ENCODE peak calls at places on chromosomes 12 and 14, in seven cellular contexts. C is IMR-90, E is H9, V is mesenchymal stem cell, S is H1, A is neuronal stem cell, Z is trophoblast cell. T is an unnamed sample.

GRCh38 chr14:64856528-64857445 is 22.9 kb downstream of the SPTB start:
- DNase-seq in C (no peak), E (no peak), V (no peak), S (no peak), A (no peak), Z (no peak), T (peak)

GRCh38 chr14:105773584-105773983 is 247.2 kb downstream of the TMEM121 start:
- DNase-seq in C (no peak), E (no peak), V (no peak), S (no peak), A (no peak), Z (no peak), T (no peak)

GRCh38 chr12:121536929-121537813 is 43.7 kb downstream of the KDM2B start:
- DNase-seq in C (peak), E (peak), V (peak), S (peak), A (peak), Z (peak), T (peak)

GRCh38 chr12:44589697-44590096 is 286.4 kb downstream of the NELL2 start:
- DNase-seq in C (no peak), E (no peak), V (no peak), S (no peak), A (no peak), Z (no peak), T (peak)

GRCh38 chr12:23536293-23536692 is 413.2 kb downstream of the SOX5 start:
- DNase-seq in C (no peak), E (no peak), V (no peak), S (no peak), A (no peak), Z (no peak), T (no peak)

GRCh38 chr12:63905523-63905922 is 61.0 kb downstream of the SRGAP1 start:
- DNase-seq in C (peak), E (no peak), V (peak), S (no peak), A (no peak), Z (peak), T (no peak)

GRCh38 chr14:104137297-104138097 is 890 bp upstream of the KIF26A start:
- DNase-seq in C (peak), E (peak), V (peak), S (peak), A (peak), Z (peak), T (peak)

GRCh38 chr14:69996197-69996596 is 117.0 kb downstream of the SMOC1 start:
- DNase-seq in C (peak), E (no peak), V (peak), S (no peak), A (no peak), Z (no peak), T (no peak)

GRCh38 chr14:65179918-65180724 is 77.8 kb upstream of the MAX start:
- DNase-seq in C (peak), E (no peak), V (peak), S (no peak), A (no peak), Z (peak), T (no peak)

GRCh38 chr14:98950356-98950895 is 321.6 kb downstream of the BCL11B start:
- DNase-seq in C (no peak), E (no peak), V (no peak), S (no peak), A (no peak), Z (no peak), T (no peak)

GRCh38 chr12:117038023-117038680 is 61.1 kb downstream of the TESC start:
- DNase-seq in C (no peak), E (no peak), V (no peak), S (no peak), A (no peak), Z (no peak), T (no peak)

GRCh38 chr14:68884031-68885030 is 91.5 kb upstream of the ZFP36L1 start:
- DNase-seq in C (peak), E (no peak), V (no peak), S (no peak), A (no peak), Z (no peak), T (no peak)

GRCh38 chr12:110345176-110345651 is 58.3 kb downstream of the ANAPC7 start:
- DNase-seq in C (no peak), E (no peak), V (no peak), S (no peak), A (no peak), Z (peak), T (no peak)

GRCh38 chr14:61644834-61645233 is 50.5 kb upstream of the HIF1A start:
- DNase-seq in C (peak), E (no peak), V (no peak), S (no peak), A (peak), Z (no peak), T (no peak)

GRCh38 chr12:117098361-117099217 is 627 bp downstream of the TESC start:
- DNase-seq in C (no peak), E (no peak), V (no peak), S (peak), A (no peak), Z (no peak), T (no peak)

GRCh38 chr12:6330192-6330591 is 11.7 kb downstream of the TNFRSF1A start:
- DNase-seq in C (no peak), E (no peak), V (no peak), S (no peak), A (no peak), Z (no peak), T (no peak)

GRCh38 chr12:65632131-65632855 is 192.0 kb upstream of the HMGA2 start:
- DNase-seq in C (peak), E (no peak), V (peak), S (no peak), A (no peak), Z (no peak), T (no peak)

GRCh38 chr14:106347291-106347778 is 821.0 kb downstream of the TMEM121 start:
- DNase-seq in C (no peak), E (no peak), V (no peak), S (no peak), A (no peak), Z (no peak), T (no peak)

GRCh38 chr12:50979369-50980052 is 27.2 kb downstream of the HIGD1C start:
- DNase-seq in C (no peak), E (no peak), V (no peak), S (no peak), A (no peak), Z (no peak), T (no peak)

GRCh38 chr12:25829192-25829591 is 129.3 kb upstream of the RASSF8 start:
- DNase-seq in C (peak), E (no peak), V (peak), S (no peak), A (no peak), Z (peak), T (no peak)

GRCh38 chr12:131131808-131132117 is 178.1 kb downstream of the ADGRD1 start:
- DNase-seq in C (no peak), E (no peak), V (no peak), S (no peak), A (no peak), Z (no peak), T (no peak)

GRCh38 chr12:120532701-120533238 is 1.4 kb upstream of the RNF10 start:
- DNase-seq in C (no peak), E (no peak), V (no peak), S (no peak), A (no peak), Z (no peak), T (no peak)

GRCh38 chr14:102389261-102389660 is 26.5 kb downstream of the TECPR2 start:
- DNase-seq in C (no peak), E (no peak), V (no peak), S (no peak), A (no peak), Z (no peak), T (no peak)

GRCh38 chr12:1319215-1319614 is 275.2 kb downstream of the FBXL14 start:
- DNase-seq in C (peak), E (no peak), V (peak), S (no peak), A (no peak), Z (no peak), T (no peak)

GRCh38 chr14:63897706-63898105 is 44.9 kb downstream of the SYNE2 start:
- DNase-seq in C (peak), E (no peak), V (peak), S (no peak), A (no peak), Z (peak), T (no peak)

GRCh38 chr12:126895946-126896520 is 1370.9 kb upstream of the TMEM132C start:
- DNase-seq in C (no peak), E (no peak), V (no peak), S (no peak), A (no peak), Z (no peak), T (no peak)

GRCh38 chr14:94267352-94267751 is 25.7 kb downstream of the SERPINA10 start:
- DNase-seq in C (no peak), E (no peak), V (no peak), S (no peak), A (no peak), Z (no peak), T (no peak)

GRCh38 chr14:61662437-61663311 is 32.6 kb upstream of the HIF1A start:
- DNase-seq in C (peak), E (no peak), V (peak), S (no peak), A (no peak), Z (peak), T (peak)

GRCh38 chr14:60632777-60633176 is 16.5 kb downstream of the SIX1 start:
- DNase-seq in C (no peak), E (no peak), V (no peak), S (no peak), A (no peak), Z (no peak), T (no peak)

GRCh38 chr12:88932457-88932856 is 352.2 kb upstream of the KITLG start:
- DNase-seq in C (no peak), E (no peak), V (no peak), S (no peak), A (no peak), Z (no peak), T (no peak)

GRCh38 chr12:1922075-1922709 is 3.7 kb upstream of the CACNA2D4 start:
- DNase-seq in C (no peak), E (peak), V (no peak), S (peak), A (no peak), Z (no peak), T (no peak)

GRCh38 chr14:68210729-68211299 is 391.2 kb downstream of the RAD51B start:
- DNase-seq in C (peak), E (no peak), V (peak), S (no peak), A (no peak), Z (peak), T (no peak)

GRCh38 chr12:74264692-74265091 is 272.9 kb upstream of the ATXN7L3B start:
- DNase-seq in C (no peak), E (no peak), V (no peak), S (no peak), A (no peak), Z (no peak), T (no peak)

GRCh38 chr14:50631408-50631821 is 36.7 kb downstream of the SAV1 start:
- DNase-seq in C (no peak), E (no peak), V (no peak), S (no peak), A (no peak), Z (no peak), T (no peak)

GRCh38 chr14:50635136-50635535 is 33.0 kb downstream of the SAV1 start:
- DNase-seq in C (peak), E (no peak), V (no peak), S (no peak), A (no peak), Z (no peak), T (no peak)

GRCh38 chr14:50633954-50634353 is 34.2 kb downstream of the SAV1 start:
- DNase-seq in C (no peak), E (no peak), V (no peak), S (no peak), A (no peak), Z (no peak), T (no peak)
- H3K4me2 ChIP-seq in C (no peak), E (no peak), V (no peak), S (no peak), A (no peak), Z (no peak), T (no peak)

GRCh38 chr12:94182971-94183701 is 34.8 kb downstream of the PLXNC1 start:
- DNase-seq in C (no peak), E (no peak), V (no peak), S (no peak), A (no peak), Z (no peak), T (no peak)

GRCh38 chr12:94180558-94181296 is 32.4 kb downstream of the PLXNC1 start:
- DNase-seq in C (no peak), E (no peak), V (no peak), S (no peak), A (no peak), Z (no peak), T (no peak)

GRCh38 chr12:94178886-94179285 is 30.5 kb downstream of the PLXNC1 start:
- DNase-seq in C (no peak), E (no peak), V (no peak), S (no peak), A (no peak), Z (no peak), T (no peak)

GRCh38 chr12:94178054-94178453 is 29.7 kb downstream of the PLXNC1 start:
- DNase-seq in C (no peak), E (no peak), V (no peak), S (no peak), A (no peak), Z (no peak), T (no peak)

DNA sequence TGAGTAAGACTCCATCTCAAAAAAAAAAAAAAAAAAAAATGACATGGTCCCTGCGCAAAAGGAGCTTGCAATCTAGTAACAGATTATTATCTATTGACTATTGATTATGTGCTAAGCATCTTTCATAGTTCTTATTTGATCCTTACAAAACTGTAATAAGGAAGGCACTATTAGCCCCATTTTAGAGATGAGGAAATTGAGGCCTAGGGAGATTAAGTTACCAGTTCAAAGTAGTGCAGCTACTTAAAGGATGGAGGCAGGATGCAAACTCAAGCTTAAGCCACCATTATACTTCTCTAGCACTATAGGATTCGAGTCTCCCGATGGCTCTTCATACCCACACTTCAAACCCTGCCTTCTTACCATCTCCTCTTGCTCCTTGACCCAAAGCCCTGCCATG is 31.3 kb downstream of the PLXNC1 start:
- DNase-seq in C (no peak), E (no peak), V (no peak), S (no peak), A (no peak), Z (no peak), T (no peak)
- H4K8ac ChIP-seq in C (no peak), E (no peak), V (no peak), S (no peak), A (no peak), Z (no peak), T (no peak)

DNA sequence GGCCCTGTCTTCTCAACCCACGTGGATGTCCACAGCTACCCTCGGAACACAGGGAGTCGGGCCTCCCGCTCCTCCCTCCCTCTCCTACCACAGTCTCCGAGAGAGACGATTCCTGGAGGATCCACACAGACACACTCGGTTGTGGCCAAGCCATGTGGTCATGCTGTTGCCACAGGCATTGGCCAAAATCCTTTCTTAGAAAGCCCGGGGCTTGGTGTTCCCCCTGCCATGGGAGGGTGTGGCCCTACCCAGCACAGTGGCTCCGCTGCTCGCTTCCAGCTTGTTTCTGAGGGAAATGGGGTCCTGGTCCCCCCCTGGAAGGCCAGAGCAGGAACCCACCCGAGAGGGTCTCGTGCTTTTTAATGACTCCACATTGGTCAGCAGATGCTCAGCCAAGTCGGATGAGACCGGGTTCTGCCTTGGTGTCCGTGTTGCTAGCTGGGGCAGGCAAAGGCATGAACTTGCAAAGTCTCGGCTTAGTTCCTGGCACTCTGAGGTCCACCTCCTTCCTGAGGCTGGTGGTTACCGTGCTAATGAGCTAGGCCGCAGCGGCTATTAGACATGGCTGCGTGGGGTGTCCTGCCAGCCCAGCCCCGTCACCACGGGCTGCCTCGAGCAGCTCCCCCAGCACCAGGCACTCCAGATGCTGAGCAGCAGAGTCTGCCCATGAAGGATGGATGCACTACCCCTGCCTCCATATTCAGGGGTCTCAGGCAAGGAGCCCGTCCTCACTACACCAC is 46.8 kb upstream of the MEG3 start:
- DNase-seq in C (no peak), E (peak), V (no peak), S (no peak), A (no peak), Z (no peak), T (no peak)
- H3K4me2 ChIP-seq in C (no peak), E (no peak), V (no peak), S (no peak), A (no peak), Z (no peak), T (no peak)

DNA sequence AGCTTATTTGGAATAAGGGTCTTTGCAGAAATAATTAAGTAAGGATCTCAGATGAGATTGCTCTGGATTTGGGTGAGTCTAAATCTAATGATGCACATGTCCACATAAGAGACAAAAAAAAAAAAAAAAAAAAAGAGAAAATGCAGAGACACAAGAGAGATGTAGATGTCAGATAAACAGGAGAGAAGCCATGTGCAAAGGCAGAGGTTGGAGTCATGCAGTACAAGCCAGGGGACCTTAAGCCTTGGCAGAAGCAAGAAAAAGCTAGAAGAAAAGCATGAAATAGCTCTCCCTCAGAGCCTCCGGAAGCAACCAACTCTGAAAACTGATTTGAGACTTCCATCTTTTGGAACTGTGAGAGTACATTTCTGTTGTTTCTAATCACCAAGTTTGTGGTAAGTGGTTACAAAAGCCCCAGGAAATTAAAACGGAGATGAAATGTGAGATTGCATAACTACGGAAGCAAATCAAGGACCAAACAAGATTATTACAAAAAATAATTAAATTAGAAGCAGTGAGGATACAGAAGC is 1304.0 kb upstream of the SEL1L start:
- DNase-seq in C (no peak), E (no peak), V (no peak), S (no peak), A (no peak), Z (no peak), T (no peak)
- H4K8ac ChIP-seq in C (no peak), E (no peak), V (no peak), S (no peak), A (no peak), Z (no peak), T (no peak)

GRCh38 chr12:21439347-21439746 is 1.9 kb downstream of the PYROXD1 start:
- DNase-seq in C (no peak), E (no peak), V (no peak), S (no peak), A (no peak), Z (no peak), T (no peak)
- H3K4me2 ChIP-seq in C (no peak), E (no peak), V (no peak), S (no peak), A (no peak), Z (no peak), T (no peak)

GRCh38 chr14:84541008-84541407 is 988.9 kb upstream of the FLRT2 start:
- DNase-seq in C (no peak), E (no peak), V (no peak), S (no peak), A (no peak), Z (no peak), T (no peak)
- H4K8ac ChIP-seq in C (no peak), E (no peak), V (no peak), S (no peak), A (no peak), Z (no peak), T (no peak)

DNA sequence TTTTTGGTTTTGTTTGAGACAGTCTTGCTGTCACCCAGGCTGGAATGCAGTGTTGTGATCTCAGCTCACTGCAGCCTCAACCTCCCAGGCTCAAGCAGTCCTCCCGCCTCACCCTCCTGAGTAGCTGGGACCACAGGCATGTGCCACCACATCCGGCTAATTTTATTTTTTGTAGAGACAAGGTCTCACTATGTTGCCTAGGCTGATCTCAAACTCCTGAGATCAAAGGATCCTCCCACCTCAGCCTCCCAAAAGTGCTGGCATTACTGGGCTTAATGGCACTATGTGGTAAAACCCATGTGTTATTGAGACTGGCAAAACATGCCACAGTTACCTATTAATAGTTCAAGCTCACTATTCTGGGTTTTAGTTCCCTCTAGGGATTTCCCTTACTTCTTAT is 51.2 kb upstream of the KCNH3 start:
- DNase-seq in C (no peak), E (no peak), V (no peak), S (no peak), A (no peak), Z (no peak), T (no peak)
- H3K4me2 ChIP-seq in C (no peak), E (no peak), V (no peak), S (no peak), A (no peak), Z (no peak), T (no peak)